ENCODE peak calls at places on chromosome 6, in five cellular contexts. One of them, this sample, is unnamed.

GRCh38 chr6:44494011-44494501 is 106.5 kb downstream of the CDC5L start:
- DNase-seq in GM20000: no peak
- DNase-seq in PC-9: peak; percentile 74
- DNase-seq in HS-27A: peak; percentile 84
- DNase-seq in hypothalamus: no peak
- DNase-seq in this sample: no peak

GRCh38 chr6:30171677-30172471 is 8.5 kb downstream of the TRIM15 start:
- DNase-seq in GM20000: no peak
- DNase-seq in PC-9: peak; percentile 16
- DNase-seq in HS-27A: no peak
- DNase-seq in hypothalamus: no peak
- DNase-seq in this sample: no peak

GRCh38 chr6:26502169-26502568 is 2.1 kb downstream of the BTN1A1 start:
- DNase-seq in GM20000: no peak
- DNase-seq in PC-9: no peak
- DNase-seq in HS-27A: no peak
- DNase-seq in hypothalamus: no peak
- DNase-seq in this sample: no peak

GRCh38 chr6:107708435-107708834 is 115.7 kb downstream of the SCML4 start:
- DNase-seq in GM20000: no peak
- DNase-seq in PC-9: peak; percentile 23
- DNase-seq in HS-27A: no peak
- DNase-seq in hypothalamus: no peak
- DNase-seq in this sample: no peak

GRCh38 chr6:14559754-14560527 is 442.4 kb downstream of the CD83 start:
- DNase-seq in GM20000: no peak
- DNase-seq in PC-9: peak; percentile 44
- DNase-seq in HS-27A: no peak
- DNase-seq in hypothalamus: no peak
- DNase-seq in this sample: no peak

GRCh38 chr6:159080217-159080976 is 35.6 kb upstream of the TAGAP start:
- DNase-seq in GM20000: no peak
- DNase-seq in PC-9: no peak
- DNase-seq in HS-27A: no peak
- DNase-seq in hypothalamus: no peak
- DNase-seq in this sample: no peak

GRCh38 chr6:111691345-111692225 is 85.9 kb upstream of the TRAF3IP2 start:
- DNase-seq in GM20000: no peak
- DNase-seq in PC-9: no peak
- DNase-seq in HS-27A: no peak
- DNase-seq in hypothalamus: no peak
- DNase-seq in this sample: no peak

GRCh38 chr6:31203345-31203979 is 33.0 kb upstream of the POU5F1 start:
- DNase-seq in GM20000: no peak
- DNase-seq in PC-9: peak; percentile 98
- DNase-seq in HS-27A: no peak
- DNase-seq in hypothalamus: no peak
- DNase-seq in this sample: peak; percentile 55

GRCh38 chr6:148272084-148272483 is 70.6 kb upstream of the SASH1 start:
- DNase-seq in GM20000: no peak
- DNase-seq in PC-9: no peak
- DNase-seq in HS-27A: peak; percentile 22
- DNase-seq in hypothalamus: no peak
- DNase-seq in this sample: no peak

GRCh38 chr6:21523652-21524051 is 69.9 kb upstream of the SOX4 start:
- DNase-seq in GM20000: no peak
- DNase-seq in PC-9: no peak
- DNase-seq in HS-27A: no peak
- DNase-seq in hypothalamus: no peak
- DNase-seq in this sample: no peak

GRCh38 chr6:36384095-36384494 is 3.4 kb downstream of the ETV7 start:
- DNase-seq in GM20000: no peak
- DNase-seq in PC-9: no peak
- DNase-seq in HS-27A: no peak
- DNase-seq in hypothalamus: no peak
- DNase-seq in this sample: no peak

GRCh38 chr6:7561153-7561964 is 19.9 kb downstream of the DSP start:
- DNase-seq in GM20000: no peak
- DNase-seq in PC-9: no peak
- DNase-seq in HS-27A: no peak
- DNase-seq in hypothalamus: no peak
- DNase-seq in this sample: no peak

GRCh38 chr6:137879885-137880430 is 12.9 kb downstream of the TNFAIP3 start:
- DNase-seq in GM20000: no peak
- DNase-seq in PC-9: no peak
- DNase-seq in HS-27A: no peak
- DNase-seq in hypothalamus: no peak
- DNase-seq in this sample: peak; percentile 10

GRCh38 chr6:113526553-113526952 is 330.6 kb upstream of the MARCKS start:
- DNase-seq in GM20000: no peak
- DNase-seq in PC-9: no peak
- DNase-seq in HS-27A: no peak
- DNase-seq in hypothalamus: no peak
- DNase-seq in this sample: no peak

GRCh38 chr6:123091896-123092271 is 95.8 kb downstream of the CLVS2 start:
- DNase-seq in GM20000: no peak
- DNase-seq in PC-9: no peak
- DNase-seq in HS-27A: no peak
- DNase-seq in hypothalamus: no peak
- DNase-seq in this sample: no peak

This sample was measured in immature natural killer cell.